ENCODE peak calls at places on chromosome 19, in four cellular contexts. T, L, E and W are unnamed samples.

GRCh38 chr19:41801682-41802317 is 5.4 kb downstream of the CEACAM3 start:
- DNase-seq in T (no peak), L (no peak), E (no peak), W (no peak)

GRCh38 chr19:33580645-33581037 is 41.1 kb upstream of the CHST8 start:
- DNase-seq in T (no peak), L (no peak), E (peak; percentile 21), W (peak; percentile 68)

GRCh38 chr19:49774969-49775368 is 8.2 kb downstream of the AP2A1 start:
- DNase-seq in T (no peak), L (no peak), E (no peak), W (no peak)

GRCh38 chr19:51320258-51320657 is 8.8 kb downstream of the IGLON5 start:
- DNase-seq in T (no peak), L (no peak), E (no peak), W (no peak)

GRCh38 chr19:49442793-49443365 is 1.6 kb upstream of the SLC17A7 start:
- DNase-seq in T (peak; percentile 81), L (peak; percentile 87), E (peak; percentile 72), W (peak; percentile 98)

GRCh38 chr19:3494051-3494450 is 6.4 kb downstream of the DOHH start:
- DNase-seq in T (no peak), L (no peak), E (no peak), W (no peak)

GRCh38 chr19:29603308-29603707 is 2.8 kb upstream of the POP4 start:
- DNase-seq in T (no peak), L (no peak), E (no peak), W (no peak)

GRCh38 chr19:44822670-44823372 is 13.9 kb downstream of the BCAM start:
- DNase-seq in T (no peak), L (no peak), E (no peak), W (no peak)

GRCh38 chr19:6530385-6531162 is at the start of gene TNFSF9:
- DNase-seq in T (peak; percentile 56), L (peak; percentile 87), E (peak; percentile 97), W (peak; percentile 96)

GRCh38 chr19:1259206-1259872 is 9.8 kb upstream of the CIRBP start:
- DNase-seq in T (no peak), L (peak; percentile 75), E (no peak), W (peak; percentile 81)

GRCh38 chr19:8261881-8262280 is 46.3 kb downstream of the CD320 start:
- DNase-seq in T (no peak), L (no peak), E (no peak), W (no peak)